ENCODE peak calls at places on chromosomes 7 and 10, in ten cellular contexts. One of them, this sample, is unnamed.

GRCh38 chr10:47413531-47414226 is 29.6 kb upstream of the ZNF488 start:
- DNase-seq in CD8-positive, alpha-beta T cell: no peak
- DNase-seq in GM06990: no peak
- DNase-seq in esophagus muscularis mucosa: no peak
- DNase-seq in stomach: no peak
- DNase-seq in kidney: peak; percentile 45
- DNase-seq in aorta: no peak
- DNase-seq in ovary: no peak
- DNase-seq in pancreas: no peak
- DNase-seq in prostate gland: no peak
- DNase-seq in this sample: no peak

GRCh38 chr7:125878235-125878928 is 948.8 kb upstream of the POT1 start:
- DNase-seq in esophagus muscularis mucosa: no peak
- DNase-seq in ovary: no peak
- DNase-seq in GM06990: no peak
- DNase-seq in pancreas: no peak
- DNase-seq in CD8-positive, alpha-beta T cell: no peak
- DNase-seq in aorta: no peak
- DNase-seq in kidney: no peak
- DNase-seq in prostate gland: no peak
- DNase-seq in stomach: no peak
- DNase-seq in this sample: no peak

GRCh38 chr10:24821986-24822385 is 98.3 kb upstream of the ARHGAP21 start:
- DNase-seq in pancreas: no peak
- DNase-seq in prostate gland: no peak
- DNase-seq in kidney: no peak
- DNase-seq in CD8-positive, alpha-beta T cell: peak; percentile 29
- DNase-seq in GM06990: no peak
- DNase-seq in ovary: no peak
- DNase-seq in aorta: no peak
- DNase-seq in stomach: no peak
- DNase-seq in esophagus muscularis mucosa: no peak
- DNase-seq in this sample: no peak

GRCh38 chr10:100830728-100831110 is 82.0 kb upstream of the SLF2 start:
- DNase-seq in prostate gland: no peak
- DNase-seq in esophagus muscularis mucosa: no peak
- DNase-seq in ovary: no peak
- DNase-seq in stomach: no peak
- DNase-seq in CD8-positive, alpha-beta T cell: no peak
- DNase-seq in GM06990: no peak
- DNase-seq in pancreas: no peak
- DNase-seq in aorta: no peak
- DNase-seq in kidney: no peak
- DNase-seq in this sample: no peak

GRCh38 chr10:49534670-49535381 is 4.1 kb downstream of the ERCC6 start:
- DNase-seq in GM06990: peak; percentile 78
- DNase-seq in kidney: no peak
- DNase-seq in aorta: no peak
- DNase-seq in pancreas: no peak
- DNase-seq in esophagus muscularis mucosa: no peak
- DNase-seq in CD8-positive, alpha-beta T cell: no peak
- DNase-seq in stomach: no peak
- DNase-seq in prostate gland: no peak
- DNase-seq in ovary: no peak
- DNase-seq in this sample: no peak

GRCh38 chr7:64611717-64612116 is 48.8 kb upstream of the ZNF680 start:
- DNase-seq in stomach: no peak
- DNase-seq in ovary: no peak
- DNase-seq in prostate gland: no peak
- DNase-seq in kidney: no peak
- DNase-seq in esophagus muscularis mucosa: no peak
- DNase-seq in CD8-positive, alpha-beta T cell: no peak
- DNase-seq in GM06990: no peak
- DNase-seq in aorta: no peak
- DNase-seq in pancreas: no peak
- DNase-seq in this sample: no peak

GRCh38 chr7:137953043-137953691 is 48.7 kb downstream of the CREB3L2 start:
- DNase-seq in CD8-positive, alpha-beta T cell: no peak
- DNase-seq in ovary: no peak
- DNase-seq in prostate gland: no peak
- DNase-seq in GM06990: no peak
- DNase-seq in stomach: no peak
- DNase-seq in kidney: no peak
- DNase-seq in pancreas: no peak
- DNase-seq in aorta: no peak
- DNase-seq in esophagus muscularis mucosa: no peak
- DNase-seq in this sample: no peak

GRCh38 chr7:98091523-98091922 is 15.1 kb upstream of the LMTK2 start:
- DNase-seq in CD8-positive, alpha-beta T cell: no peak
- DNase-seq in ovary: no peak
- DNase-seq in aorta: no peak
- DNase-seq in GM06990: no peak
- DNase-seq in kidney: no peak
- DNase-seq in pancreas: no peak
- DNase-seq in stomach: no peak
- DNase-seq in esophagus muscularis mucosa: no peak
- DNase-seq in prostate gland: no peak
- DNase-seq in this sample: no peak

GRCh38 chr7:143519411-143520131 is 41.9 kb downstream of the TAS2R41 start:
- DNase-seq in aorta: no peak
- DNase-seq in pancreas: no peak
- DNase-seq in CD8-positive, alpha-beta T cell: no peak
- DNase-seq in esophagus muscularis mucosa: no peak
- DNase-seq in kidney: no peak
- DNase-seq in prostate gland: no peak
- DNase-seq in stomach: no peak
- DNase-seq in ovary: peak; percentile 29
- DNase-seq in GM06990: no peak
- DNase-seq in this sample: no peak

GRCh38 chr7:101225650-101226049 is 7.7 kb downstream of the ZNHIT1 start:
- DNase-seq in pancreas: no peak
- DNase-seq in ovary: no peak
- DNase-seq in aorta: no peak
- DNase-seq in stomach: no peak
- DNase-seq in CD8-positive, alpha-beta T cell: no peak
- DNase-seq in prostate gland: no peak
- DNase-seq in esophagus muscularis mucosa: no peak
- DNase-seq in GM06990: no peak
- DNase-seq in kidney: no peak
- DNase-seq in this sample: no peak

GRCh38 chr10:27391916-27392315 is 112.2 kb upstream of the RAB18 start:
- DNase-seq in prostate gland: no peak
- DNase-seq in ovary: no peak
- DNase-seq in kidney: no peak
- DNase-seq in stomach: no peak
- DNase-seq in aorta: no peak
- DNase-seq in CD8-positive, alpha-beta T cell: no peak
- DNase-seq in esophagus muscularis mucosa: no peak
- DNase-seq in pancreas: no peak
- DNase-seq in GM06990: no peak
- DNase-seq in this sample: no peak

GRCh38 chr10:99983280-99983988 is 26.3 kb downstream of the DNMBP start:
- DNase-seq in kidney: no peak
- DNase-seq in ovary: peak; percentile 62
- DNase-seq in CD8-positive, alpha-beta T cell: no peak
- DNase-seq in prostate gland: no peak
- DNase-seq in GM06990: peak; percentile 42
- DNase-seq in aorta: no peak
- DNase-seq in esophagus muscularis mucosa: no peak
- DNase-seq in pancreas: no peak
- DNase-seq in stomach: no peak
- DNase-seq in this sample: no peak

GRCh38 chr7:89731751-89732150 is 422.5 kb upstream of the STEAP1 start:
- DNase-seq in esophagus muscularis mucosa: no peak
- DNase-seq in pancreas: no peak
- DNase-seq in GM06990: no peak
- DNase-seq in aorta: no peak
- DNase-seq in kidney: no peak
- DNase-seq in CD8-positive, alpha-beta T cell: no peak
- DNase-seq in stomach: no peak
- DNase-seq in ovary: no peak
- DNase-seq in prostate gland: no peak
- DNase-seq in this sample: no peak

GRCh38 chr10:125977206-125977605 is 80.8 kb downstream of the FANK1 start:
- DNase-seq in prostate gland: no peak
- DNase-seq in pancreas: no peak
- DNase-seq in stomach: no peak
- DNase-seq in esophagus muscularis mucosa: no peak
- DNase-seq in kidney: no peak
- DNase-seq in aorta: no peak
- DNase-seq in CD8-positive, alpha-beta T cell: no peak
- DNase-seq in ovary: no peak
- DNase-seq in GM06990: no peak
- DNase-seq in this sample: peak; percentile 8

DNA sequence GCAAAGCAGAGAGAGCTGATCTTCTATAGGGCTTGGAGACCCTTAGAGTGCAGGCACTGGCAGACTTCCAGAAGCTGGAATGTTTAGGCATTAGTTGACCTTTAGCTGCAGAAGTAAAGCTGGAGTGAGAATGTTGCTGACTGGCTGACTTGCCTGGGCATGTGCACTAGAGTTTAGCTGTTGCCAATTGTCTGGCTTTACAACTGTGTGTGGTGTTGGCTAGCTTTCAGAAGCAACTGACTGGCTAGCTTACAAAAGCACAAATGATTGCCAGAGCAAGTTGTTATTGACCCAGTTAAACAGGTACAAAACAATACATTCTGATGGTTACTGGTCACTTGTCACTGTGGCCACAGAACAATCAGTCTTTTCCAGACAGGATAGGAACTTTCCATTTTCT is 25.1 kb downstream of the FAM13C start:
- DNase-seq in stomach: peak; percentile 28
- DNase-seq in prostate gland: peak; percentile 93
- DNase-seq in kidney: no peak
- DNase-seq in GM06990: no peak
- DNase-seq in ovary: peak; percentile 35
- DNase-seq in aorta: no peak
- DNase-seq in esophagus muscularis mucosa: no peak
- DNase-seq in CD8-positive, alpha-beta T cell: no peak
- DNase-seq in pancreas: no peak
- DNase-seq in this sample: no peak
- H3K4me3 ChIP-seq in stomach: no peak overlapping the region
- H3K4me3 ChIP-seq in prostate gland: no peak overlapping the region
- H3K4me3 ChIP-seq in kidney: no peak overlapping the region
- H3K4me3 ChIP-seq in GM06990: no peak overlapping the region
- H3K4me3 ChIP-seq in ovary: no peak overlapping the region
- H3K4me3 ChIP-seq in aorta: no peak overlapping the region
- H3K4me3 ChIP-seq in esophagus muscularis mucosa: no peak overlapping the region
- H3K4me3 ChIP-seq in CD8-positive, alpha-beta T cell: no peak overlapping the region
- H3K4me3 ChIP-seq in pancreas: no peak overlapping the region
- H3K4me3 ChIP-seq in this sample: no peak overlapping the region

GRCh38 chr10:132231656-132232552 is 45.2 kb downstream of the DPYSL4 start:
- DNase-seq in esophagus muscularis mucosa: no peak
- DNase-seq in stomach: no peak
- DNase-seq in prostate gland: no peak
- DNase-seq in GM06990: no peak
- DNase-seq in kidney: peak; percentile 64
- DNase-seq in pancreas: peak; percentile 30
- DNase-seq in CD8-positive, alpha-beta T cell: no peak
- DNase-seq in aorta: no peak
- DNase-seq in ovary: no peak
- DNase-seq in this sample: no peak

GRCh38 chr10:132234860-132235259 is 48.1 kb downstream of the DPYSL4 start:
- DNase-seq in GM06990: no peak
- DNase-seq in kidney: no peak
- DNase-seq in stomach: no peak
- DNase-seq in ovary: no peak
- DNase-seq in aorta: no peak
- DNase-seq in prostate gland: no peak
- DNase-seq in esophagus muscularis mucosa: no peak
- DNase-seq in CD8-positive, alpha-beta T cell: no peak
- DNase-seq in pancreas: peak; percentile 3
- DNase-seq in this sample: no peak

GRCh38 chr10:132233501-132234075 is 46.8 kb downstream of the DPYSL4 start:
- DNase-seq in aorta: no peak
- DNase-seq in esophagus muscularis mucosa: no peak
- DNase-seq in kidney: peak; percentile 63
- DNase-seq in stomach: no peak
- DNase-seq in prostate gland: no peak
- DNase-seq in CD8-positive, alpha-beta T cell: no peak
- DNase-seq in pancreas: peak; percentile 28
- DNase-seq in GM06990: no peak
- DNase-seq in ovary: no peak
- DNase-seq in this sample: no peak

GRCh38 chr10:132232553-132232949 is 45.8 kb downstream of the DPYSL4 start:
- DNase-seq in GM06990: no peak
- DNase-seq in esophagus muscularis mucosa: no peak
- DNase-seq in kidney: no peak
- DNase-seq in aorta: peak; percentile 76
- DNase-seq in pancreas: peak; percentile 15
- DNase-seq in ovary: no peak
- DNase-seq in stomach: no peak
- DNase-seq in prostate gland: no peak
- DNase-seq in CD8-positive, alpha-beta T cell: no peak
- DNase-seq in this sample: no peak

DNA sequence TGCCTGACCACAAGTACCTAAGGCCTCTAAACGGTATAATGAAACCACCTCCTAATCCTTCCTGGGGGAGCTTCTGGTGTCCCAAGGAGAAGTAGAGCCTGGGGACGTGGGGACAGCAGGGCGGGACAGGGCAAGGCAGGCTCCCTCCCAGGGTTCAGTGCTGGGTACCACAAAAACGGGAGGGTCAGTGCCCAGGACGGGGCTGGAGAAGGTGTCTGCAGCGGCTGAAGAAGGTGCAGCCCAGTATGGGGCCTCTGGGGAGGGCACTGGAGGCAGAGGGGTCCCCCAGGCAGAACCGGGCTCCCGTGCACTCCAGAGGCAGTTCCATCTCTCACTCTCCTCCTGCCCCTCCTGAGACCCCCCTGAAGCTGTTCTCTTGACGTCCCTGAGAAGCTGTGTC is 46.2 kb downstream of the DPYSL4 start:
- DNase-seq in CD8-positive, alpha-beta T cell: no peak
- DNase-seq in stomach: no peak
- DNase-seq in ovary: no peak
- DNase-seq in kidney: peak; percentile 63
- DNase-seq in pancreas: peak; percentile 29
- DNase-seq in prostate gland: no peak
- DNase-seq in esophagus muscularis mucosa: no peak
- DNase-seq in GM06990: no peak
- DNase-seq in aorta: no peak
- DNase-seq in this sample: no peak
- H3K4me3 ChIP-seq in CD8-positive, alpha-beta T cell: no peak overlapping the region
- H3K4me3 ChIP-seq in stomach: no peak overlapping the region
- H3K4me3 ChIP-seq in ovary: no peak overlapping the region
- H3K4me3 ChIP-seq in kidney: no peak overlapping the region
- H3K4me3 ChIP-seq in pancreas: no peak overlapping the region
- H3K4me3 ChIP-seq in prostate gland: no peak overlapping the region
- H3K4me3 ChIP-seq in esophagus muscularis mucosa: no peak overlapping the region
- H3K4me3 ChIP-seq in GM06990: no peak overlapping the region
- H3K4me3 ChIP-seq in aorta: no peak overlapping the region
- H3K4me3 ChIP-seq in this sample: no peak overlapping the region

GRCh38 chr10:129971381-129972144 is 7.5 kb upstream of the EBF3 start:
- DNase-seq in aorta: peak; percentile 57
- DNase-seq in kidney: no peak
- DNase-seq in GM06990: peak; percentile 63
- DNase-seq in prostate gland: peak; percentile 48
- DNase-seq in stomach: peak; percentile 59
- DNase-seq in esophagus muscularis mucosa: peak; percentile 88
- DNase-seq in ovary: no peak
- DNase-seq in pancreas: peak; percentile 66
- DNase-seq in CD8-positive, alpha-beta T cell: no peak
- DNase-seq in this sample: peak; percentile 28
- H3K4me3 ChIP-seq in aorta: no peak overlapping the region
- H3K4me3 ChIP-seq in kidney: no peak overlapping the region
- H3K4me3 ChIP-seq in GM06990: no peak overlapping the region
- H3K4me3 ChIP-seq in prostate gland: no peak overlapping the region
- H3K4me3 ChIP-seq in stomach: peak overlapping the region; percentile 42
- H3K4me3 ChIP-seq in esophagus muscularis mucosa: peak overlapping the region; percentile 56
- H3K4me3 ChIP-seq in ovary: no peak overlapping the region
- H3K4me3 ChIP-seq in pancreas: no peak overlapping the region
- H3K4me3 ChIP-seq in CD8-positive, alpha-beta T cell: no peak overlapping the region
- H3K4me3 ChIP-seq in this sample: no peak overlapping the region

GRCh38 chr7:22885824-22886255 is 63.2 kb upstream of the TOMM7 start:
- DNase-seq in aorta: no peak
- DNase-seq in esophagus muscularis mucosa: no peak
- DNase-seq in stomach: no peak
- DNase-seq in GM06990: peak; percentile 58
- DNase-seq in ovary: no peak
- DNase-seq in pancreas: no peak
- DNase-seq in prostate gland: no peak
- DNase-seq in kidney: no peak
- DNase-seq in CD8-positive, alpha-beta T cell: peak; percentile 22
- DNase-seq in this sample: peak; percentile 89
- H3K4me3 ChIP-seq in aorta: no peak overlapping the region
- H3K4me3 ChIP-seq in esophagus muscularis mucosa: no peak overlapping the region
- H3K4me3 ChIP-seq in stomach: no peak overlapping the region
- H3K4me3 ChIP-seq in GM06990: peak overlapping the region; percentile 44
- H3K4me3 ChIP-seq in ovary: no peak overlapping the region
- H3K4me3 ChIP-seq in pancreas: no peak overlapping the region
- H3K4me3 ChIP-seq in prostate gland: no peak overlapping the region
- H3K4me3 ChIP-seq in kidney: no peak overlapping the region
- H3K4me3 ChIP-seq in CD8-positive, alpha-beta T cell: no peak overlapping the region
- H3K4me3 ChIP-seq in this sample: no peak overlapping the region

This sample was measured in Jurkat, Clone E6-1.